ENCODE peak calls at places on chromosomes 6 and 20, in nine cellular contexts. X, Y, O, V, P, W, R, C and H are unnamed samples.
A peak's percentile ranks its signal among the peaks of the same experiment; 100 is the strongest.

GRCh38 chr6:27873101-27874030 is 38.8 kb downstream of the OR2B2 start:
- DNase-seq in X (peak; percentile 84), Y (peak; percentile 71), O (peak; percentile 83), V (peak; percentile 79), P (no peak), W (peak; percentile 60), R (no peak), C (peak; percentile 96), H (peak; percentile 90)

GRCh38 chr6:168828800-168829199 is 387.8 kb downstream of the SMOC2 start:
- DNase-seq in X (peak; percentile 68), Y (no peak), O (no peak), V (peak; percentile 68), P (no peak), W (no peak), R (peak; percentile 37), C (peak; percentile 17), H (peak; percentile 54)

GRCh38 chr6:96520039-96520850 is 1.4 kb upstream of the UFL1 start:
- DNase-seq in X (peak; percentile 49), Y (no peak), O (peak; percentile 35), V (peak; percentile 46), P (no peak), W (no peak), R (peak; percentile 45), C (peak; percentile 58), H (peak; percentile 58)

GRCh38 chr6:27188206-27188884 is 59.2 kb upstream of the PRSS16 start:
- DNase-seq in X (peak; percentile 87), Y (peak; percentile 12), O (peak; percentile 84), V (peak; percentile 83), P (peak; percentile 7), W (peak; percentile 55), R (peak; percentile 89), C (peak; percentile 87), H (peak; percentile 81)

GRCh38 chr6:109939654-109940053 is 38.5 kb upstream of the GPR6 start:
- DNase-seq in X (no peak), Y (no peak), O (peak; percentile 26), V (peak; percentile 1), P (no peak), W (no peak), R (no peak), C (peak; percentile 50), H (no peak)

GRCh38 chr6:139050770-139051313 is 22.3 kb downstream of the ABRACL start:
- DNase-seq in X (peak; percentile 66), Y (no peak), O (no peak), V (no peak), P (no peak), W (no peak), R (no peak), C (no peak), H (no peak)

GRCh38 chr20:64053841-64054661 is 4.6 kb upstream of the SOX18 start:
- DNase-seq in X (peak; percentile 92), Y (peak; percentile 93), O (no peak), V (peak; percentile 67), P (no peak), W (peak; percentile 71), R (peak; percentile 61), C (no peak), H (peak; percentile 23)

GRCh38 chr6:7154341-7155139 is 46.8 kb downstream of the RREB1 start:
- DNase-seq in X (no peak), Y (no peak), O (no peak), V (no peak), P (no peak), W (no peak), R (no peak), C (no peak), H (no peak)

GRCh38 chr20:49381558-49382493 is 100.6 kb downstream of the KCNB1 start:
- DNase-seq in X (peak; percentile 87), Y (no peak), O (peak; percentile 10), V (peak; percentile 84), P (peak; percentile 68), W (no peak), R (no peak), C (peak; percentile 56), H (peak; percentile 87)

GRCh38 chr20:43904778-43905177 is 9.9 kb upstream of the TOX2 start:
- DNase-seq in X (no peak), Y (no peak), O (no peak), V (no peak), P (no peak), W (no peak), R (no peak), C (no peak), H (no peak)